ENCODE peak calls at places on chromosomes 2 and 18, in six cellular contexts. One of them, this sample, is unnamed.

GRCh38 chr2:85024372-85025047 is 53.5 kb downstream of the KCMF1 start:
- DNase-seq in cardiac muscle cell: no peak
- DNase-seq in OCI-LY7: no peak
- DNase-seq in NCI-H1092: no peak
- DNase-seq in K562: no peak
- DNase-seq in A172: no peak
- DNase-seq in this sample: no peak

GRCh38 chr2:235170536-235171510 is 219.0 kb downstream of the SH3BP4 start:
- DNase-seq in cardiac muscle cell: peak
- DNase-seq in OCI-LY7: no peak
- DNase-seq in NCI-H1092: peak
- DNase-seq in K562: no peak
- DNase-seq in A172: peak
- DNase-seq in this sample: no peak

GRCh38 chr2:10935953-10936942 is 24.5 kb downstream of the KCNF1 start:
- DNase-seq in cardiac muscle cell: peak
- DNase-seq in OCI-LY7: no peak
- DNase-seq in NCI-H1092: no peak
- DNase-seq in K562: peak
- DNase-seq in A172: peak
- DNase-seq in this sample: no peak

GRCh38 chr2:63465633-63466032 is 122.6 kb downstream of the WDPCP start:
- DNase-seq in cardiac muscle cell: no peak
- DNase-seq in OCI-LY7: no peak
- DNase-seq in NCI-H1092: no peak
- DNase-seq in K562: no peak
- DNase-seq in A172: no peak
- DNase-seq in this sample: no peak

GRCh38 chr2:105102963-105103421 is 65.1 kb downstream of the MRPS9 start:
- DNase-seq in cardiac muscle cell: peak
- DNase-seq in OCI-LY7: no peak
- DNase-seq in NCI-H1092: no peak
- DNase-seq in K562: no peak
- DNase-seq in A172: peak
- DNase-seq in this sample: no peak

GRCh38 chr18:56517761-56518160 is 120.6 kb downstream of the TXNL1 start:
- DNase-seq in cardiac muscle cell: no peak
- DNase-seq in OCI-LY7: no peak
- DNase-seq in NCI-H1092: no peak
- DNase-seq in K562: no peak
- DNase-seq in A172: no peak
- DNase-seq in this sample: no peak

GRCh38 chr2:75031171-75031570 is 72.7 kb downstream of the POLE4 start:
- DNase-seq in cardiac muscle cell: no peak
- DNase-seq in OCI-LY7: no peak
- DNase-seq in NCI-H1092: no peak
- DNase-seq in K562: no peak
- DNase-seq in A172: no peak
- DNase-seq in this sample: no peak

GRCh38 chr2:9258501-9258900 is 51.9 kb downstream of the ASAP2 start:
- DNase-seq in cardiac muscle cell: peak
- DNase-seq in OCI-LY7: no peak
- DNase-seq in NCI-H1092: no peak
- DNase-seq in K562: no peak
- DNase-seq in A172: no peak
- DNase-seq in this sample: no peak

GRCh38 chr2:176167398-176167797 is 10.3 kb downstream of the HOXD3 start:
- DNase-seq in cardiac muscle cell: no peak
- DNase-seq in OCI-LY7: no peak
- DNase-seq in NCI-H1092: no peak
- DNase-seq in K562: no peak
- DNase-seq in A172: no peak
- DNase-seq in this sample: no peak

GRCh38 chr2:86017901-86018896 is 87.5 kb downstream of the POLR1A start:
- DNase-seq in cardiac muscle cell: no peak
- DNase-seq in OCI-LY7: no peak
- DNase-seq in NCI-H1092: no peak
- DNase-seq in K562: no peak
- DNase-seq in A172: peak
- DNase-seq in this sample: peak

GRCh38 chr18:72866901-72867701 is 686 bp downstream of the NETO1 start:
- DNase-seq in cardiac muscle cell: no peak
- DNase-seq in OCI-LY7: no peak
- DNase-seq in NCI-H1092: peak
- DNase-seq in K562: no peak
- DNase-seq in A172: no peak
- DNase-seq in this sample: no peak

GRCh38 chr18:60404686-60405085 is 32.1 kb upstream of the MC4R start:
- DNase-seq in cardiac muscle cell: no peak
- DNase-seq in OCI-LY7: no peak
- DNase-seq in NCI-H1092: no peak
- DNase-seq in K562: no peak
- DNase-seq in A172: no peak
- DNase-seq in this sample: no peak

GRCh38 chr2:40658917-40659316 is 207.0 kb upstream of the SLC8A1 start:
- DNase-seq in cardiac muscle cell: peak
- DNase-seq in OCI-LY7: no peak
- DNase-seq in NCI-H1092: no peak
- DNase-seq in K562: no peak
- DNase-seq in A172: peak
- DNase-seq in this sample: no peak

GRCh38 chr2:160419776-160420521 is 73.7 kb downstream of the RBMS1 start:
- DNase-seq in cardiac muscle cell: peak
- DNase-seq in OCI-LY7: no peak
- DNase-seq in NCI-H1092: no peak
- DNase-seq in K562: no peak
- DNase-seq in A172: no peak
- DNase-seq in this sample: no peak

GRCh38 chr2:9757430-9758287 is 85.6 kb upstream of the TAF1B start:
- DNase-seq in cardiac muscle cell: peak
- DNase-seq in OCI-LY7: no peak
- DNase-seq in NCI-H1092: no peak
- DNase-seq in K562: no peak
- DNase-seq in A172: no peak
- DNase-seq in this sample: no peak